ENCODE peak calls at places on chromosomes 12 and 14, in five cellular contexts. N is IMR-90; Z is CD4-positive, CD25-positive, alpha-beta regulatory T cell; P is cardiac muscle cell; E is right cardiac atrium. G is an unnamed sample.

GRCh38 chr14:23621204-23621931 is 14.8 kb upstream of the DHRS2 start:
- DNase-seq in N (no peak), Z (no peak), P (no peak), E (no peak), G (no peak)

GRCh38 chr14:59354666-59355065 is 110.5 kb downstream of the GPR135 start:
- DNase-seq in N (peak), Z (no peak), P (no peak), E (no peak), G (no peak)

GRCh38 chr12:39287817-39288216 is 155.1 kb downstream of the KIF21A start:
- DNase-seq in N (no peak), Z (no peak), P (no peak), E (no peak), G (no peak)

GRCh38 chr14:61281186-61281676 is at the start of gene TMEM30B:
- DNase-seq in N (no peak), Z (peak), P (no peak), E (peak), G (peak)

GRCh38 chr12:26523708-26524150 is 309.3 kb downstream of the ITPR2 start:
- DNase-seq in N (peak), Z (no peak), P (no peak), E (peak), G (no peak)

GRCh38 chr12:8123124-8123888 is at the start of gene CLEC4A:
- DNase-seq in N (no peak), Z (no peak), P (no peak), E (no peak), G (no peak)

GRCh38 chr12:111435661-111436201 is 30.0 kb downstream of the SH2B3 start:
- DNase-seq in N (no peak), Z (no peak), P (no peak), E (no peak), G (no peak)

GRCh38 chr12:15830538-15830937 is 41.4 kb upstream of the EPS8 start:
- DNase-seq in N (peak), Z (no peak), P (no peak), E (no peak), G (no peak)

GRCh38 chr14:104979758-104980591 is 1.8 kb upstream of the AHNAK2 start:
- DNase-seq in N (peak), Z (no peak), P (no peak), E (peak), G (no peak)

GRCh38 chr14:23242076-23242475 is 4.3 kb downstream of the RNF212B start:
- DNase-seq in N (no peak), Z (no peak), P (no peak), E (no peak), G (no peak)

GRCh38 chr12:132622437-132623071 is 4.0 kb downstream of the P2RX2 start:
- DNase-seq in N (peak), Z (peak), P (no peak), E (no peak), G (no peak)

GRCh38 chr12:124913474-124914391 is 717 bp downstream of the UBC start:
- DNase-seq in N (peak), Z (peak), P (peak), E (peak), G (no peak)

GRCh38 chr14:71666579-71667145 is 265.6 kb upstream of the RGS6 start:
- DNase-seq in N (no peak), Z (no peak), P (no peak), E (no peak), G (no peak)

GRCh38 chr12:131598717-131599116 is 112.2 kb upstream of the SFSWAP start:
- DNase-seq in N (no peak), Z (no peak), P (no peak), E (no peak), G (no peak)

GRCh38 chr12:63416788-63417187 is 251.5 kb downstream of the DPY19L2 start:
- DNase-seq in N (no peak), Z (no peak), P (no peak), E (no peak), G (no peak)

GRCh38 chr14:75469606-75470237 is 41.9 kb downstream of the JDP2 start:
- DNase-seq in N (no peak), Z (no peak), P (no peak), E (no peak), G (no peak)

GRCh38 chr12:108392284-108392683 is 53.2 kb upstream of the CMKLR1 start:
- DNase-seq in N (no peak), Z (no peak), P (no peak), E (no peak), G (no peak)

DNA sequence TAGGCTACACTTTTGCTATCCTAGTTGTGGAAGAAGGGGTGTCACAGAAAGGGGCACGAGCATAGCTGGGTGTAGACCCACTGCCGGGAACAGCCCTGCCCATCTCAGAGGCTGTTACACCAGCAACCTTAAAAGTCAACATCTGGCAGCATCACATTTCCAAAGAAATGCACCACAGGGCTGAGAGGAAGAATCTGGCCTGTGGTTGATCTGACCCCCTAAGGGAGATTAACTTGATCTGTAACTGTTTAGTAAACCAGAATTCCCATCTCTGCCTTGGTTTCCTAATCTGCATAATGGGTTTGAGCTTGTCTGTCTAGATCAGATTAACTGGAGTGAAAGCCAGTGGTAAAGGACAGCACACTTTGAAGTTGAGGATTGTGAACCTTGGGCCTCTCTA is 1.3 kb downstream of the LRP1-AS start:
- DNase-seq in N (no peak), Z (no peak), P (no peak), E (no peak), G (no peak)
- H3K27ac ChIP-seq in N (peak), Z (no peak), P (no peak), E (no peak), G (no peak)

GRCh38 chr12:10364839-10365681 is 24.8 kb downstream of the KLRK1 start:
- DNase-seq in N (peak), Z (peak), P (peak), E (peak), G (peak)

GRCh38 chr12:10362325-10362724 is 27.5 kb downstream of the KLRK1 start:
- DNase-seq in N (no peak), Z (no peak), P (no peak), E (no peak), G (no peak)

GRCh38 chr12:10363922-10364838 is 25.7 kb downstream of the KLRK1 start:
- DNase-seq in N (peak), Z (peak), P (peak), E (peak), G (no peak)

GRCh38 chr12:10362828-10363664 is 26.8 kb downstream of the KLRK1 start:
- DNase-seq in N (no peak), Z (no peak), P (no peak), E (no peak), G (no peak)

GRCh38 chr12:10363665-10363921 is 26.2 kb downstream of the KLRK1 start:
- DNase-seq in N (no peak), Z (no peak), P (no peak), E (no peak), G (no peak)
- H3K27ac ChIP-seq in N (peak), Z (no peak), P (peak), E (peak), G (no peak)

GRCh38 chr12:64665506-64665905 is 55.2 kb downstream of the RASSF3 start:
- DNase-seq in N (no peak), Z (peak), P (no peak), E (no peak), G (no peak)

GRCh38 chr12:64663019-64663418 is 52.7 kb downstream of the RASSF3 start:
- DNase-seq in N (no peak), Z (no peak), P (no peak), E (no peak), G (no peak)

GRCh38 chr12:64656429-64656828 is 46.1 kb downstream of the RASSF3 start:
- DNase-seq in N (no peak), Z (no peak), P (no peak), E (no peak), G (no peak)

GRCh38 chr12:64658892-64659481 is 48.7 kb downstream of the RASSF3 start:
- DNase-seq in N (no peak), Z (no peak), P (peak), E (no peak), G (no peak)

DNA sequence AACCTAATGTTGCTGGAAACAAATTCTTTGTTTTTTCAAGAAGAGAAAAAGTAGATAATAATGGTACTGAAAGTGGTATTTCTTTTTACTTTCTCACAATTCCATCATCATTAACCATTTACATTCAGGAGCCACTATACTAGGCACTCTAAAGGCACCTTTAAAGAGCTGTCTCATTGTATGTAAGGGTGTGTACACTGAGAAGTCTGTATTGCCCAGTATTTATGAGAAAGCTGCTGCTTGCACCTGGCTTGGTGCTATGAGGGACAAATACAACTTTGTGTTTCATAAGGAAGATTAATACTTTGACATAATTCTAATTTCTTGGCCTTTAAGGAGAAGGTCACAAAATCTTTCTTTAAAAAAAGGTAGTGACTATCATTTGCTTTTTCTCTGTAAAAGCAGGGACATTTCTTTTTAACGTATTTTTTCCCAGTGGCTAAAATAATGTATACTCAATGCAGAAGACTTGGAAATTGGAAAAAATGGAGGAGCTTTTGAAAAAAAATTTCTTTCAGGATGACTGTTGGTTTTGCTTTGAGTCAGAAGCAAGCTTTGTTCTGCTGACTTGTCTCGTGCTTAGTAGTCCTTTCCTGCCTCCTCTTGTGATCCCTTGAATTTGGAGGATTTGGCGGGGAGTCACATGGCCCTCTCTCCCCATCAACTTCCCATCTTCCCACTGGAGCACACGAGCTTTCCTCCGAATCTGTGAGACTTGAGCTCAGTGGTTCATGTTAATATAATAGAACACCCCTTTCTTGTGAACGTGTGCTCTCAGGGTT is 50.1 kb downstream of the RASSF3 start:
- DNase-seq in N (no peak), Z (peak), P (no peak), E (no peak), G (no peak)
- H3K27ac ChIP-seq in N (no peak), Z (peak), P (peak), E (peak), G (no peak)

DNA sequence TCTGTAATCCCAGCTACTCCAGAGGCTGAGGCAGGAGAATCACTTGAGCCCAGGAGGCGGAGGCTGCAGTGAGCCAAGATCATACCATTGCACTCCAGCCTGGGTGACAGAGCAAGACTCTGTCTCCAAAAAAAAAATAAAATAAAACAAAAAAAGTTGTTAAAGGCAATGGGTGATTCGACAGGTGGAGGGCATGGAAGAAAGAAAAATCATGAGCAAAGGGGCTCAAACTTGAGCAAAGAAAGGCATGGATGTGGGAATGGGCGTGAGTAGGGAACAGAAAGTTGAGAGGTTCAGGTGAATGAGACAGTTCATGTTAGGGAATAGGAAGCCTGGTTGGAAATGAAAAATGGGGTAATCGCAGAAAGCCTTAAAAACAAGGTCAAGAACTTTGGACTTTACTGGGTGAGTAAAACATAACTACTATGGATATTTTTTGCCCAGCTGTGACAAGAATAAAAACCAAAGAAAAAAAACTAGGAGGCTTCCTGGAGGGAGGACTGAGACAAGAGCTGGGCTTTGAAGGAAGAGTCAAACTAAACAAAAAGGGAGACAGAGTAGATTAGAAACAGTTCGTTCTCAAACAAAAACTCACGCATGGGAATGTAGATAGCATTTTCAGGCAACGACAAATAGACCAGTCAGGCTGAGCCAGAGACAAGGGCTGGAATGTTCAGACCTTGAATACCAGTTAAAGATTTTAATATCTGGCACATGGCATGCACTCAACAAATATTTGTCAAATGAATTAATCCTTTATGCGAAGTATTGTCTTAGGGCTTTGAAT is 18.8 kb downstream of the PYM1 start:
- DNase-seq in N (peak), Z (no peak), P (no peak), E (no peak), G (no peak)
- H3K27ac ChIP-seq in N (peak), Z (no peak), P (peak), E (no peak), G (no peak)